ENCODE peak calls at places on chromosome 4, in seven cellular contexts. K, H, X, T, I, G and N are unnamed samples.

GRCh38 chr4:26746742-26747351 is 113.8 kb upstream of the STIM2 start:
- DNase-seq in I (no peak), K (peak; percentile 75), T (no peak), H (no peak), G (no peak), X (no peak), N (no peak)

GRCh38 chr4:145530662-145531061 is 49.0 kb downstream of the SMAD1 start:
- DNase-seq in K (no peak), I (no peak), G (no peak), T (no peak), H (no peak), X (no peak), N (no peak)

GRCh38 chr4:107625503-107625902 is 94.5 kb downstream of the PAPSS1 start:
- DNase-seq in X (no peak), I (no peak), H (no peak), T (no peak), G (no peak), K (no peak), N (no peak)

GRCh38 chr4:85039526-85039925 is 73.0 kb upstream of the WDFY3 start:
- DNase-seq in T (no peak), H (peak; percentile 10), X (no peak), I (no peak), K (no peak), G (peak; percentile 3), N (no peak)

GRCh38 chr4:185112104-185112503 is 31.0 kb upstream of the SLC25A4 start:
- DNase-seq in T (peak; percentile 98), G (peak; percentile 69), X (no peak), H (peak; percentile 90), K (no peak), I (no peak), N (no peak)

GRCh38 chr4:72330381-72330780 is 238.6 kb downstream of the ADAMTS3 start:
- DNase-seq in T (no peak), I (no peak), G (no peak), K (no peak), X (no peak), H (no peak), N (no peak)

GRCh38 chr4:90060039-90060438 is 67.2 kb upstream of the CCSER1 start:
- DNase-seq in T (no peak), H (no peak), X (no peak), G (no peak), K (no peak), I (no peak), N (no peak)

GRCh38 chr4:1939664-1940509 is 68.7 kb downstream of the NSD2 start:
- DNase-seq in I (no peak), K (no peak), G (peak; percentile 30), X (no peak), T (peak; percentile 72), H (peak; percentile 81), N (no peak)

GRCh38 chr4:65893957-65894755 is 223.9 kb upstream of the EPHA5 start:
- DNase-seq in I (no peak), X (no peak), H (no peak), T (peak; percentile 1), K (no peak), G (no peak), N (no peak)

GRCh38 chr4:24973471-24974251 is 57.1 kb downstream of the LGI2 start:
- DNase-seq in G (no peak), T (no peak), X (no peak), I (no peak), K (no peak), H (peak; percentile 51), N (no peak)

GRCh38 chr4:168076989-168077725 is 15.2 kb upstream of the ANXA10 start:
- DNase-seq in T (peak; percentile 60), G (peak; percentile 74), H (peak; percentile 71), X (peak; percentile 8), K (peak; percentile 66), I (no peak), N (no peak)

GRCh38 chr4:35772291-35772690 is 472.0 kb downstream of the ARAP2 start:
- DNase-seq in K (no peak), T (peak; percentile 92), X (no peak), I (no peak), H (no peak), G (no peak), N (no peak)

GRCh38 chr4:153522800-153523089 is 56.6 kb downstream of the TMEM131L start:
- DNase-seq in X (no peak), H (no peak), G (no peak), I (no peak), T (no peak), K (peak; percentile 85), N (peak; percentile 38)

GRCh38 chr4:79088991-79089705 is 149.9 kb upstream of the PAQR3 start:
- DNase-seq in I (no peak), T (no peak), H (no peak), G (no peak), X (no peak), K (no peak), N (no peak)

GRCh38 chr4:33381806-33382205 is 2661.6 kb downstream of the PCDH7 start:
- DNase-seq in X (no peak), G (no peak), I (no peak), T (no peak), K (no peak), H (no peak), N (no peak)

GRCh38 chr4:11602606-11603355 is 174.1 kb upstream of the HS3ST1 start:
- DNase-seq in X (no peak), H (no peak), K (no peak), I (no peak), G (no peak), T (no peak), N (no peak)

GRCh38 chr4:37892641-37893040 is 1.8 kb downstream of the TBC1D1 start:
- DNase-seq in I (no peak), X (no peak), K (peak; percentile 78), H (no peak), G (no peak), T (no peak), N (peak; percentile 35)

GRCh38 chr4:75715105-75715799 is 9.1 kb upstream of the USO1 start:
- DNase-seq in K (no peak), H (peak; percentile 56), G (no peak), X (no peak), T (no peak), I (no peak), N (no peak)

GRCh38 chr4:82192153-82192552 is 181.6 kb downstream of the HNRNPD start:
- DNase-seq in K (no peak), T (no peak), G (no peak), I (no peak), X (no peak), H (no peak), N (no peak)

GRCh38 chr4:119659576-119659975 is 31.0 kb upstream of the PDE5A start:
- DNase-seq in I (no peak), T (peak; percentile 56), X (no peak), G (no peak), K (no peak), H (peak; percentile 13), N (no peak)

GRCh38 chr4:139933541-139933940 is 220.4 kb downstream of the MAML3 start:
- DNase-seq in G (peak; percentile 60), X (no peak), T (no peak), I (no peak), H (no peak), K (no peak), N (no peak)

GRCh38 chr4:5215321-5215720 is 164.0 kb downstream of the STK32B start:
- DNase-seq in T (no peak), H (no peak), K (no peak), G (no peak), X (no peak), I (no peak), N (no peak)

GRCh38 chr4:160352637-160353036 is 1249.8 kb downstream of the RAPGEF2 start:
- DNase-seq in T (no peak), I (no peak), K (no peak), H (no peak), G (no peak), X (no peak), N (no peak)

GRCh38 chr4:10345381-10345784 is 111.8 kb downstream of the ZNF518B start:
- DNase-seq in G (no peak), K (no peak), T (no peak), X (no peak), H (no peak), I (no peak), N (no peak)

GRCh38 chr4:124199755-124200154 is 512.8 kb downstream of the ANKRD50 start:
- DNase-seq in G (no peak), H (no peak), T (peak; percentile 66), K (no peak), X (no peak), I (no peak), N (no peak)

GRCh38 chr4:80138556-80139538 is 58.5 kb upstream of the PRDM8 start:
- DNase-seq in X (no peak), I (no peak), T (no peak), G (no peak), H (peak; percentile 43), K (peak; percentile 79), N (peak; percentile 62)

GRCh38 chr4:41657561-41657960 is 91.0 kb downstream of the PHOX2B start:
- DNase-seq in G (no peak), I (no peak), H (no peak), T (no peak), K (no peak), X (no peak), N (no peak)

GRCh38 chr4:134421734-134422133 is 220.1 kb upstream of the PABPC4L start:
- DNase-seq in G (no peak), X (no peak), H (no peak), K (no peak), I (no peak), T (no peak), N (no peak)

GRCh38 chr4:176726803-176727202 is 65.9 kb downstream of the VEGFC start:
- DNase-seq in X (no peak), T (no peak), H (no peak), K (no peak), I (no peak), G (no peak), N (no peak)